ENCODE peak calls at places on chromosomes 3 and 15, in ten cellular contexts. One of them, this sample, is unnamed.

GRCh38 chr15:38195191-38195901 is 57.3 kb upstream of the SPRED1 start:
- DNase-seq in Kasumi-1: no peak
- DNase-seq in activated naive CD4-positive, alpha-beta T cell: no peak
- DNase-seq in cardiac muscle cell: no peak
- DNase-seq in upper lobe of right lung: no peak
- DNase-seq in left kidney: no peak
- DNase-seq in NCI-H460: no peak
- DNase-seq in activated CD4-positive, alpha-beta T cell treated with anti-CD3 and anti-CD28 coated beads, Interleukin-2, amount 50 U/mL, for 48 hours: no peak
- DNase-seq in effector memory CD4-positive, alpha-beta T cell: no peak
- DNase-seq in NCI-H1436: no peak
- DNase-seq in this sample: no peak

GRCh38 chr15:77568960-77569646 is 63.6 kb downstream of the LINGO1 start:
- DNase-seq in effector memory CD4-positive, alpha-beta T cell: no peak
- DNase-seq in cardiac muscle cell: peak
- DNase-seq in activated CD4-positive, alpha-beta T cell treated with anti-CD3 and anti-CD28 coated beads, Interleukin-2, amount 50 U/mL, for 48 hours: no peak
- DNase-seq in NCI-H460: no peak
- DNase-seq in NCI-H1436: no peak
- DNase-seq in Kasumi-1: no peak
- DNase-seq in upper lobe of right lung: peak
- DNase-seq in left kidney: peak
- DNase-seq in activated naive CD4-positive, alpha-beta T cell: no peak
- DNase-seq in this sample: peak

GRCh38 chr15:29921130-29921601 is 98.9 kb upstream of the TJP1 start:
- DNase-seq in effector memory CD4-positive, alpha-beta T cell: no peak
- DNase-seq in upper lobe of right lung: no peak
- DNase-seq in NCI-H1436: no peak
- DNase-seq in left kidney: no peak
- DNase-seq in NCI-H460: no peak
- DNase-seq in cardiac muscle cell: no peak
- DNase-seq in activated CD4-positive, alpha-beta T cell treated with anti-CD3 and anti-CD28 coated beads, Interleukin-2, amount 50 U/mL, for 48 hours: no peak
- DNase-seq in activated naive CD4-positive, alpha-beta T cell: no peak
- DNase-seq in Kasumi-1: no peak
- DNase-seq in this sample: no peak

GRCh38 chr3:158105710-158106438 is at the start of gene SHOX2:
- DNase-seq in cardiac muscle cell: peak
- DNase-seq in NCI-H1436: no peak
- DNase-seq in activated CD4-positive, alpha-beta T cell treated with anti-CD3 and anti-CD28 coated beads, Interleukin-2, amount 50 U/mL, for 48 hours: no peak
- DNase-seq in activated naive CD4-positive, alpha-beta T cell: no peak
- DNase-seq in upper lobe of right lung: peak
- DNase-seq in Kasumi-1: peak
- DNase-seq in left kidney: peak
- DNase-seq in effector memory CD4-positive, alpha-beta T cell: no peak
- DNase-seq in NCI-H460: no peak
- DNase-seq in this sample: peak

GRCh38 chr15:91255788-91256187 is 155.7 kb downstream of the SV2B start:
- DNase-seq in Kasumi-1: no peak
- DNase-seq in activated CD4-positive, alpha-beta T cell treated with anti-CD3 and anti-CD28 coated beads, Interleukin-2, amount 50 U/mL, for 48 hours: no peak
- DNase-seq in cardiac muscle cell: no peak
- DNase-seq in activated naive CD4-positive, alpha-beta T cell: no peak
- DNase-seq in NCI-H1436: no peak
- DNase-seq in effector memory CD4-positive, alpha-beta T cell: no peak
- DNase-seq in NCI-H460: no peak
- DNase-seq in upper lobe of right lung: no peak
- DNase-seq in left kidney: no peak
- DNase-seq in this sample: no peak

GRCh38 chr15:26223720-26224119 is 360.6 kb upstream of the ATP10A start:
- DNase-seq in activated naive CD4-positive, alpha-beta T cell: no peak
- DNase-seq in NCI-H460: no peak
- DNase-seq in Kasumi-1: no peak
- DNase-seq in cardiac muscle cell: no peak
- DNase-seq in effector memory CD4-positive, alpha-beta T cell: no peak
- DNase-seq in left kidney: no peak
- DNase-seq in NCI-H1436: no peak
- DNase-seq in upper lobe of right lung: no peak
- DNase-seq in activated CD4-positive, alpha-beta T cell treated with anti-CD3 and anti-CD28 coated beads, Interleukin-2, amount 50 U/mL, for 48 hours: no peak
- DNase-seq in this sample: no peak

GRCh38 chr3:51547274-51547673 is 8.8 kb downstream of the RAD54L2 start:
- DNase-seq in NCI-H1436: no peak
- DNase-seq in upper lobe of right lung: no peak
- DNase-seq in effector memory CD4-positive, alpha-beta T cell: no peak
- DNase-seq in activated CD4-positive, alpha-beta T cell treated with anti-CD3 and anti-CD28 coated beads, Interleukin-2, amount 50 U/mL, for 48 hours: no peak
- DNase-seq in left kidney: no peak
- DNase-seq in Kasumi-1: no peak
- DNase-seq in cardiac muscle cell: no peak
- DNase-seq in NCI-H460: no peak
- DNase-seq in activated naive CD4-positive, alpha-beta T cell: no peak
- DNase-seq in this sample: no peak

GRCh38 chr15:74798388-74799254 is 14.0 kb upstream of the LMAN1L start:
- DNase-seq in NCI-H1436: no peak
- DNase-seq in activated naive CD4-positive, alpha-beta T cell: no peak
- DNase-seq in cardiac muscle cell: no peak
- DNase-seq in effector memory CD4-positive, alpha-beta T cell: no peak
- DNase-seq in upper lobe of right lung: no peak
- DNase-seq in NCI-H460: no peak
- DNase-seq in left kidney: no peak
- DNase-seq in activated CD4-positive, alpha-beta T cell treated with anti-CD3 and anti-CD28 coated beads, Interleukin-2, amount 50 U/mL, for 48 hours: no peak
- DNase-seq in Kasumi-1: no peak
- DNase-seq in this sample: no peak

GRCh38 chr3:126132751-126133511 is 47.5 kb downstream of the ALDH1L1 start:
- DNase-seq in NCI-H1436: no peak
- DNase-seq in effector memory CD4-positive, alpha-beta T cell: no peak
- DNase-seq in activated CD4-positive, alpha-beta T cell treated with anti-CD3 and anti-CD28 coated beads, Interleukin-2, amount 50 U/mL, for 48 hours: no peak
- DNase-seq in upper lobe of right lung: peak
- DNase-seq in cardiac muscle cell: peak
- DNase-seq in Kasumi-1: no peak
- DNase-seq in left kidney: peak
- DNase-seq in NCI-H460: no peak
- DNase-seq in activated naive CD4-positive, alpha-beta T cell: no peak
- DNase-seq in this sample: no peak

GRCh38 chr15:78129098-78130011 is 1.9 kb downstream of the CIB2 start:
- DNase-seq in upper lobe of right lung: no peak
- DNase-seq in left kidney: peak
- DNase-seq in NCI-H460: no peak
- DNase-seq in activated naive CD4-positive, alpha-beta T cell: no peak
- DNase-seq in activated CD4-positive, alpha-beta T cell treated with anti-CD3 and anti-CD28 coated beads, Interleukin-2, amount 50 U/mL, for 48 hours: no peak
- DNase-seq in Kasumi-1: no peak
- DNase-seq in effector memory CD4-positive, alpha-beta T cell: no peak
- DNase-seq in cardiac muscle cell: no peak
- DNase-seq in NCI-H1436: no peak
- DNase-seq in this sample: no peak

GRCh38 chr3:7346364-7346763 is 485.4 kb downstream of the GRM7 start:
- DNase-seq in Kasumi-1: no peak
- DNase-seq in activated naive CD4-positive, alpha-beta T cell: no peak
- DNase-seq in activated CD4-positive, alpha-beta T cell treated with anti-CD3 and anti-CD28 coated beads, Interleukin-2, amount 50 U/mL, for 48 hours: no peak
- DNase-seq in NCI-H1436: no peak
- DNase-seq in left kidney: no peak
- DNase-seq in upper lobe of right lung: no peak
- DNase-seq in effector memory CD4-positive, alpha-beta T cell: no peak
- DNase-seq in NCI-H460: no peak
- DNase-seq in cardiac muscle cell: no peak
- DNase-seq in this sample: no peak

GRCh38 chr15:69504352-69505040 is 51.9 kb downstream of the RPLP1 start:
- DNase-seq in activated CD4-positive, alpha-beta T cell treated with anti-CD3 and anti-CD28 coated beads, Interleukin-2, amount 50 U/mL, for 48 hours: no peak
- DNase-seq in NCI-H1436: no peak
- DNase-seq in NCI-H460: no peak
- DNase-seq in activated naive CD4-positive, alpha-beta T cell: no peak
- DNase-seq in Kasumi-1: no peak
- DNase-seq in left kidney: no peak
- DNase-seq in upper lobe of right lung: no peak
- DNase-seq in cardiac muscle cell: no peak
- DNase-seq in effector memory CD4-positive, alpha-beta T cell: no peak
- DNase-seq in this sample: no peak

GRCh38 chr3:125606291-125606690 is 11.0 kb upstream of the OSBPL11 start:
- DNase-seq in activated CD4-positive, alpha-beta T cell treated with anti-CD3 and anti-CD28 coated beads, Interleukin-2, amount 50 U/mL, for 48 hours: no peak
- DNase-seq in activated naive CD4-positive, alpha-beta T cell: no peak
- DNase-seq in upper lobe of right lung: no peak
- DNase-seq in left kidney: no peak
- DNase-seq in cardiac muscle cell: no peak
- DNase-seq in NCI-H1436: no peak
- DNase-seq in Kasumi-1: no peak
- DNase-seq in NCI-H460: no peak
- DNase-seq in effector memory CD4-positive, alpha-beta T cell: no peak
- DNase-seq in this sample: no peak

GRCh38 chr3:134643150-134643675 is 7.6 kb downstream of the KY start:
- DNase-seq in effector memory CD4-positive, alpha-beta T cell: no peak
- DNase-seq in NCI-H1436: no peak
- DNase-seq in left kidney: no peak
- DNase-seq in Kasumi-1: no peak
- DNase-seq in cardiac muscle cell: no peak
- DNase-seq in activated CD4-positive, alpha-beta T cell treated with anti-CD3 and anti-CD28 coated beads, Interleukin-2, amount 50 U/mL, for 48 hours: no peak
- DNase-seq in activated naive CD4-positive, alpha-beta T cell: no peak
- DNase-seq in upper lobe of right lung: no peak
- DNase-seq in NCI-H460: no peak
- DNase-seq in this sample: no peak

GRCh38 chr3:69474186-69474585 is 88.3 kb upstream of the FRMD4B start:
- DNase-seq in upper lobe of right lung: no peak
- DNase-seq in NCI-H1436: no peak
- DNase-seq in activated CD4-positive, alpha-beta T cell treated with anti-CD3 and anti-CD28 coated beads, Interleukin-2, amount 50 U/mL, for 48 hours: no peak
- DNase-seq in NCI-H460: no peak
- DNase-seq in Kasumi-1: no peak
- DNase-seq in left kidney: no peak
- DNase-seq in cardiac muscle cell: no peak
- DNase-seq in activated naive CD4-positive, alpha-beta T cell: no peak
- DNase-seq in effector memory CD4-positive, alpha-beta T cell: no peak
- DNase-seq in this sample: no peak

GRCh38 chr3:98602078-98602678 is 8.8 kb upstream of the CPOX start:
- DNase-seq in NCI-H1436: peak
- DNase-seq in left kidney: peak
- DNase-seq in upper lobe of right lung: no peak
- DNase-seq in Kasumi-1: peak
- DNase-seq in NCI-H460: peak
- DNase-seq in activated CD4-positive, alpha-beta T cell treated with anti-CD3 and anti-CD28 coated beads, Interleukin-2, amount 50 U/mL, for 48 hours: no peak
- DNase-seq in cardiac muscle cell: peak
- DNase-seq in activated naive CD4-positive, alpha-beta T cell: no peak
- DNase-seq in effector memory CD4-positive, alpha-beta T cell: no peak
- DNase-seq in this sample: no peak

GRCh38 chr15:98653686-98654085 is 5.3 kb downstream of the IGF1R start:
- DNase-seq in activated CD4-positive, alpha-beta T cell treated with anti-CD3 and anti-CD28 coated beads, Interleukin-2, amount 50 U/mL, for 48 hours: no peak
- DNase-seq in NCI-H460: no peak
- DNase-seq in NCI-H1436: no peak
- DNase-seq in cardiac muscle cell: peak
- DNase-seq in activated naive CD4-positive, alpha-beta T cell: no peak
- DNase-seq in effector memory CD4-positive, alpha-beta T cell: no peak
- DNase-seq in left kidney: no peak
- DNase-seq in Kasumi-1: no peak
- DNase-seq in upper lobe of right lung: no peak
- DNase-seq in this sample: no peak

GRCh38 chr3:57856675-57857074 is 100.6 kb downstream of the SLMAP start:
- DNase-seq in Kasumi-1: peak
- DNase-seq in activated naive CD4-positive, alpha-beta T cell: no peak
- DNase-seq in cardiac muscle cell: peak
- DNase-seq in activated CD4-positive, alpha-beta T cell treated with anti-CD3 and anti-CD28 coated beads, Interleukin-2, amount 50 U/mL, for 48 hours: no peak
- DNase-seq in NCI-H460: peak
- DNase-seq in effector memory CD4-positive, alpha-beta T cell: no peak
- DNase-seq in NCI-H1436: no peak
- DNase-seq in upper lobe of right lung: no peak
- DNase-seq in left kidney: no peak
- DNase-seq in this sample: no peak

GRCh38 chr15:98548172-98548971 is 100.0 kb upstream of the IGF1R start:
- DNase-seq in NCI-H1436: no peak
- DNase-seq in left kidney: peak
- DNase-seq in effector memory CD4-positive, alpha-beta T cell: no peak
- DNase-seq in NCI-H460: peak
- DNase-seq in activated naive CD4-positive, alpha-beta T cell: peak
- DNase-seq in upper lobe of right lung: peak
- DNase-seq in activated CD4-positive, alpha-beta T cell treated with anti-CD3 and anti-CD28 coated beads, Interleukin-2, amount 50 U/mL, for 48 hours: peak
- DNase-seq in cardiac muscle cell: peak
- DNase-seq in Kasumi-1: peak
- DNase-seq in this sample: peak

GRCh38 chr15:75647370-75648155 is at the start of gene SNX33:
- DNase-seq in upper lobe of right lung: peak
- DNase-seq in Kasumi-1: peak
- DNase-seq in effector memory CD4-positive, alpha-beta T cell: peak
- DNase-seq in cardiac muscle cell: peak
- DNase-seq in activated naive CD4-positive, alpha-beta T cell: peak
- DNase-seq in left kidney: peak
- DNase-seq in NCI-H1436: peak
- DNase-seq in activated CD4-positive, alpha-beta T cell treated with anti-CD3 and anti-CD28 coated beads, Interleukin-2, amount 50 U/mL, for 48 hours: peak
- DNase-seq in NCI-H460: peak
- DNase-seq in this sample: peak

GRCh38 chr3:185717627-185718330 is 107.1 kb downstream of the IGF2BP2 start:
- DNase-seq in NCI-H460: no peak
- DNase-seq in activated naive CD4-positive, alpha-beta T cell: no peak
- DNase-seq in NCI-H1436: no peak
- DNase-seq in upper lobe of right lung: no peak
- DNase-seq in left kidney: no peak
- DNase-seq in effector memory CD4-positive, alpha-beta T cell: no peak
- DNase-seq in Kasumi-1: peak
- DNase-seq in activated CD4-positive, alpha-beta T cell treated with anti-CD3 and anti-CD28 coated beads, Interleukin-2, amount 50 U/mL, for 48 hours: no peak
- DNase-seq in cardiac muscle cell: peak
- DNase-seq in this sample: no peak